ENCODE peak calls at places on chromosome 6, in five cellular contexts. A is heart right ventricle; R is prostate gland; S is CD4-positive, alpha-beta T cell; V is heart left ventricle. F is an unnamed sample.

GRCh38 chr6:16721977-16722376 is 39.3 kb downstream of the ATXN1 start:
- DNase-seq in A (no peak), S (no peak), V (no peak), R (no peak), F (no peak)

GRCh38 chr6:170082531-170083187 is 208.2 kb downstream of the DLL1 start:
- DNase-seq in A (peak; percentile 2), R (no peak), V (no peak), S (no peak), F (no peak)

GRCh38 chr6:106729848-106730247 is 100.5 kb downstream of the QRSL1 start:
- DNase-seq in S (no peak), V (no peak), A (no peak), R (no peak), F (no peak)

GRCh38 chr6:47254051-47254450 is 55.7 kb downstream of the TNFRSF21 start:
- DNase-seq in A (no peak), S (no peak), R (no peak), V (no peak), F (no peak)

GRCh38 chr6:156395276-156395675 is 381.9 kb upstream of the ARID1B start:
- DNase-seq in R (no peak), V (no peak), S (peak; percentile 38), A (no peak), F (no peak)

GRCh38 chr6:35750557-35750956 is 13.7 kb downstream of the ARMC12 start:
- DNase-seq in A (no peak), V (no peak), R (no peak), S (no peak), F (no peak)

GRCh38 chr6:111086685-111087084 is 618 bp upstream of the SLC16A10 start:
- DNase-seq in A (no peak), R (no peak), S (no peak), V (no peak), F (no peak)

GRCh38 chr6:105510746-105511145 is 107.9 kb upstream of the PREP start:
- DNase-seq in A (no peak), V (no peak), S (no peak), R (no peak), F (no peak)

GRCh38 chr6:25441658-25442276 is 162.6 kb downstream of the CARMIL1 start:
- DNase-seq in A (no peak), S (no peak), R (no peak), V (no peak), F (no peak)

GRCh38 chr6:27234576-27234975 is 12.9 kb upstream of the PRSS16 start:
- DNase-seq in S (no peak), A (no peak), R (no peak), V (no peak), F (no peak)

GRCh38 chr6:27224729-27225128 is 22.8 kb upstream of the PRSS16 start:
- DNase-seq in R (no peak), S (no peak), A (no peak), V (no peak), F (no peak)

GRCh38 chr6:27230758-27231111 is 16.8 kb upstream of the PRSS16 start:
- DNase-seq in S (no peak), A (no peak), R (no peak), V (no peak), F (no peak)

GRCh38 chr6:27228963-27229477 is 18.5 kb upstream of the PRSS16 start:
- DNase-seq in R (no peak), V (no peak), A (no peak), S (no peak), F (no peak)
- H3K9me3 ChIP-seq in R (no peaks in the 10 kb centered on the region), V (no peaks in the 10 kb centered on the region), A (no peaks in the 10 kb centered on the region), S (no peaks in the 10 kb centered on the region), F (no peaks in the 10 kb centered on the region)

GRCh38 chr6:101517632-101518031 is 124.1 kb downstream of the GRIK2 start:
- DNase-seq in R (no peak), A (no peak), S (no peak), V (no peak), F (no peak)
- H3K27me3 ChIP-seq in R (no peaks in the 10 kb centered on the region), A (no peaks in the 10 kb centered on the region), S (no peaks in the 10 kb centered on the region), V (no peaks in the 10 kb centered on the region), F (no peaks in the 10 kb centered on the region)

DNA sequence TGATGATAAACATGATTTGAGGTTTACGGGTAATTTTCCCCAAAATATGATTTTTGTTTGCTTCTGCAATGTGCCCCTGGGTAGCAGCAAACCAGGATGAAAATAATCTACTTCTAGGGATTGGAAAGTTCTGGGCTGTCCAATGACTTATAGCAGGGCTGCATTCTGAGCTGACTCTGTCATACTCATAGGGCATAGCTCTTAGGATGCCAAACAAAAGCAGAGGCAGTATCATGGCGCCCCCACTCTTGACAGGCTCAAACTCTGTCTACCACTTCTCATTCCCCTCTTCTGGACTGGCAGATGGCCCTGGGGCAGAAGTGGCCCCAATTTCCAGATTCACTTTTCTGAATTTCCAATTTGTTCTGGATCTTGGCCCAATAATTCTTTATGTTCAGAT is 10.3 kb downstream of the SERPINB1 start:
- DNase-seq in S (no peak), A (no peak), R (no peak), V (no peak), F (no peak)
- H3K9me3 ChIP-seq in S (no peaks in the 10 kb centered on the region), A (no peaks in the 10 kb centered on the region), R (no peaks in the 10 kb centered on the region), V (no peaks in the 10 kb centered on the region), F (no peaks in the 10 kb centered on the region)

DNA sequence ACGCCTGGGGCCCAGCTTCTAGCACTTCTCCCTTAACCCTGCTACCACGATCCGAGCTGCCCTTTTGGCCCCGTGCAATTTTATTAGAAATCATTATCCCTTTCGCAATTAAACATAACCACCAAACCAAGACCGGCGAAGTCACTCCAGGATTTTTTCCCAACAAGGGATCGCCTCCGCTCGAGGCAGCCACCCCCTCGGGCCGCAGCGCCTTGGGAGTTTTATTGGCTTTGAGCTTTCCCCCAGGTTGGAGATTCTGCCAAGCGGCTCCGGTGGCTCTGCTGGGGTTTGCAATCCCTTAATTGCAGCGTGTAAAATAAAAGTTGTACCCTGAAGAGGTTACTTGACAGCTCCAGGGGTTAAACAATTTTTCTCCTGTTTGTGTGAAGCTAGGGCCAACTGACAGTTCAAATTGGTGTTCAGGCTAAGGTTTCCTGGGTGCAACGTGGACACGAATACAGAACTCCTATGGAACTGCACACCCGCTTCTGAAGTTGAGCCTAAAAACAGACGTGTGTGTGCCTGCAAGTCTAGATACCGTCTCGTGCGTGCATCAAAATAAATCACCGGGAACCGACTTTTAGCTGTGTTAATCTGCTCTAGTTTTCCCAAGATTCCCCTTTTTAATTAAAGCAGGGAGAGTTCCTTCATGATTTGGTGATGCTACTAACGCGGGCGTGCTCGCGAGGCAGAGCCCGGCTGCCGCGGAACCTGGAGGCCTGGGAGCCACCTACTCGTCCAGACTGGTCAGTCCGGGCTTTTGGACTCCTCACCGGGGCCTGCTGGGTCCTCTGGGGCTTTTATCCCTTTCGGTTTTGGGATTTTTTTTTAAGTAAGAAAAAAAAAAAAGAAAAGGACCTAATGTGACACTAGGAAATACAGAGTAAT is 963 bp upstream of the TFAP2A start:
- DNase-seq in A (no peak), V (no peak), S (no peak), R (no peak), F (no peak)
- H3K27me3 ChIP-seq in A (peaks cover 98% of the 10 kb centered on the region), V (peaks cover 92% of the 10 kb centered on the region), S (peaks cover 89% of the 10 kb centered on the region), R (peaks cover 4% of the 10 kb centered on the region), F (peaks cover 8% of the 10 kb centered on the region)

GRCh38 chr6:28188111-28188979 is 36.7 kb upstream of the ZSCAN9 start:
- DNase-seq in R (no peak), S (no peak), V (no peak), A (no peak), F (no peak)
- H3K9me3 ChIP-seq in R (no peaks in the 10 kb centered on the region), S (peaks cover 66% of the 10 kb centered on the region), V (peaks cover 4% of the 10 kb centered on the region), A (peaks cover 92% of the 10 kb centered on the region), F (peaks cover 27% of the 10 kb centered on the region)

DNA sequence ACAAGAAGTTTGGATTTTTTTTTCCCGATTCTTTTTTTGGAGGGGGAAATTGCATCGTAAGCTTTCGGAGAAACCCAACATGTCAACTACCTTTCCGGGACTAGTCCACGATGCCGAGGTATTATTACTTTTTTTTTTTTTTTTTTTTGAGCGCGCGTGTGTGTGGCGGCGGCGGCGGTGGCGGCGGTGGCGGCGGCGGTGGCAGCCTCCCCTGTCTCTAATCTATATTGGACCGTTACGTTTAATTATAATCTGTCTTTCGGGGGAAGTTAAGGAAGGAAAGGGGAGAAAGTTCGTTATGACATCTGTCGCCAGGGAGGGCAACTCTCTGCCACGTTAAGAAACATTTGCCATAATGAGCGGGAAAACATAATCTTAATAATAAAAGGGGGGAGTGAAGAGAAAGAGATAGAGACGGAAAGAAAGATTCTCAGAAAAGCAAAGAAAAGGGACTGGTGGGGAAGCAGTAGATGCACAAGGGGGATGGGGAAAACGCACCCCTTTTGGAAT is 706 bp downstream of the TFAP2D start:
- DNase-seq in V (no peak), A (no peak), S (no peak), R (no peak), F (no peak)
- H3K27me3 ChIP-seq in V (peaks cover 49% of the 10 kb centered on the region), A (peaks cover 70% of the 10 kb centered on the region), S (peaks cover 60% of the 10 kb centered on the region), R (peaks cover 16% of the 10 kb centered on the region), F (peaks cover 17% of the 10 kb centered on the region)

DNA sequence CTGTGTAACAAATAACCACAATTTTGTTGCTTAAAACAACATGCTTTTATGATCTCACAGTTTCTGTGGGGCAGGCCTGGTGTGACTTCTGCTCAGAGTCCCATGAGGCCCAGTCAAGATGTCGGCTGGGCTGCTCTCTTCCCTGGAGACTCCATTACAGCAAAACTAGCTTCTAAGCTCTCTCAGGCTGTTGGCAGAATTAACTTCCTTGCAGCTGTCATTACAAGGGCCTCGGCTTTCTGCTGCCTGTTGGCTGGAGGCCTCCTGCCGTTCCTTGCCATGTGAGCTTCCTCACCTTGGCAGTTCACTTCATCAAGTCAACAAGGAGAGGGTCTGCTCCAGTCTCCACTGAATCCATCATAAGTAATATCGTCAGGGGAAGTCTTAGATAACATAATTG is 659.2 kb downstream of the PRKN start:
- DNase-seq in V (peak; percentile 20), R (no peak), A (peak; percentile 28), S (no peak), F (no peak)
- H3K9me3 ChIP-seq in V (no peaks in the 10 kb centered on the region), R (no peaks in the 10 kb centered on the region), A (peaks cover 28% of the 10 kb centered on the region), S (peaks cover 15% of the 10 kb centered on the region), F (peaks cover 3% of the 10 kb centered on the region)

DNA sequence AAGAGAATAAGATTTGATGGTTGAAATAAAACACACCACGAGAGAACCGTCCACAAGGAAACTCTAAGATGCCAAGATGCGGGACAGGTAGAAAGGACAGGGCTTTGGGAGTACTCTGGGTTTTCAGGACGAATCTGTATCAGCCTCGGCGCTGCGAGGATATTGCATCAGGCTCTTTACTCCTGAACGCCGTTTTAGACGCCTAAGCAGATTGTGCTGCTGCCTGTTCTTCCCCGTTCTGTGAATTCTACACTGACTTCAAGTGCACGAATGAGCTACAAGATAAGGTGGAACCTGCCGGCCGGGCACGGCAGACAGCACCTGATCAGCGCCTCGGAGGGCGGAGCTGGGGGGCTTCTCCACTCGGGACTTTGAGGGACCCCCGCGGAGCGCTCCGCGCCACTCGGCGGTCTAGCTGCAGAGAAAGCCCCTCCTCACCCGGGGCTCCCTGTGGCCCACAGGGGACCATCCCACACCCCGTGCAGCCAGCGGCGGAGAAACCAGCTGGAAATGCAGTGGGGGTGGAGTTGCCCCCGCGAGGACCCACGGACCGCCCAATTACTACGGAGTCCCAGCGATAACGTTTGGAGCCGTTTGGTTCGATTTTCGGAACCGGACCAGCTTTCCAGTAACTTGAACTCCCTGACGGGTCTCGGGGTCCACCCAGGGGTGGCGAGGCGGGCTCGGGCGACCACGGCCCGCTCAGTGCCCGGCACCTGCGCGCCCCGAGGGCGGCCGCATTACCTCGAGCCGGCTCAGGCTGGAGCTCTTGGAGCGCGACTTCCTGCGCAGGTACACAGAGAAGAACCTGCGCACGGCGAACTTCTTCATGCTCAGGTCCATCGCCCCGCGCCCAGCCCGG is 643 bp downstream of the RPS6KA2 start:
- DNase-seq in R (no peak), A (no peak), V (no peak), S (peak; percentile 5), F (peak; percentile 43)
- H3K27me3 ChIP-seq in R (no peaks in the 10 kb centered on the region), A (no peaks in the 10 kb centered on the region), V (no peaks in the 10 kb centered on the region), S (peaks cover 4% of the 10 kb centered on the region), F (no peaks in the 10 kb centered on the region)

GRCh38 chr6:119445666-119446622 is 96.4 kb upstream of the MAN1A1 start:
- DNase-seq in R (no peak), A (no peak), S (no peak), V (no peak), F (no peak)
- H3K9me3 ChIP-seq in R (no peaks in the 10 kb centered on the region), A (no peaks in the 10 kb centered on the region), S (no peaks in the 10 kb centered on the region), V (no peaks in the 10 kb centered on the region), F (no peaks in the 10 kb centered on the region)

GRCh38 chr6:146026873-146027272 is 2.0 kb upstream of the GRM1 start:
- DNase-seq in S (no peak), R (no peak), A (no peak), V (no peak), F (no peak)
- H3K27me3 ChIP-seq in S (peaks cover 47% of the 10 kb centered on the region), R (peaks cover 17% of the 10 kb centered on the region), A (peaks cover 49% of the 10 kb centered on the region), V (peaks cover 25% of the 10 kb centered on the region), F (no peaks in the 10 kb centered on the region)